ENCODE peak calls at places on chromosomes 11 and 22, in six cellular contexts. W is PC-3, X is RWPE1, S is body of pancreas, L is stomach, N is prostate gland. T is an unnamed sample.

GRCh38 chr22:40238425-40239344 is 61.0 kb downstream of the TNRC6B start:
- DNase-seq in L (peak), S (no peak), W (peak), N (peak), X (peak), T (no peak)

GRCh38 chr11:2135648-2136201 is 3.5 kb downstream of the IGF2 start:
- DNase-seq in N (no peak), S (no peak), W (no peak), L (no peak), X (no peak), T (no peak)

GRCh38 chr22:26259510-26259909 is 90.2 kb downstream of the SEZ6L start:
- DNase-seq in W (peak), N (no peak), X (peak), S (no peak), L (no peak), T (no peak)

GRCh38 chr11:19241260-19242183 is 777 bp upstream of the E2F8 start:
- DNase-seq in S (peak), X (peak), L (no peak), N (no peak), W (peak), T (no peak)

GRCh38 chr11:128765104-128765503 is 71.2 kb downstream of the FLI1 start:
- DNase-seq in X (no peak), W (no peak), S (no peak), L (no peak), N (no peak), T (no peak)

GRCh38 chr22:40714514-40714966 is 35.3 kb downstream of the MCHR1 start:
- DNase-seq in S (peak), X (no peak), L (no peak), W (peak), N (no peak), T (no peak)

GRCh38 chr11:1937616-1938342 is 9.4 kb upstream of the MRPL23 start:
- DNase-seq in N (no peak), X (no peak), W (no peak), L (no peak), S (no peak), T (peak)

GRCh38 chr11:106233191-106233590 is 155.7 kb downstream of the AASDHPPT start:
- DNase-seq in X (no peak), W (no peak), L (no peak), S (no peak), N (no peak), T (no peak)

GRCh38 chr11:40797981-40798380 is 661.5 kb downstream of the LRRC4C start:
- DNase-seq in L (no peak), N (no peak), W (peak), X (peak), S (no peak), T (no peak)

GRCh38 chr22:44242946-44243724 is 62.4 kb downstream of the PARVG start:
- DNase-seq in S (no peak), W (no peak), N (no peak), L (peak), X (no peak), T (no peak)

GRCh38 chr11:78339945-78340344 is 77.7 kb downstream of the GAB2 start:
- DNase-seq in L (no peak), N (no peak), W (no peak), X (no peak), S (no peak), T (no peak)

GRCh38 chr22:48979482-48979881 is 848.2 kb downstream of the BRD1 start:
- DNase-seq in S (no peak), L (no peak), W (no peak), N (no peak), X (no peak), T (no peak)

GRCh38 chr11:40130427-40130826 is 1329.0 kb downstream of the LRRC4C start:
- DNase-seq in N (no peak), L (no peak), X (no peak), S (no peak), W (peak), T (no peak)

GRCh38 chr11:13221722-13222121 is 55.9 kb upstream of the BMAL1 start:
- DNase-seq in L (no peak), S (no peak), N (no peak), W (no peak), X (no peak), T (no peak)

GRCh38 chr22:32804036-32804435 is 2.5 kb downstream of the TIMP3 start:
- DNase-seq in N (no peak), X (no peak), S (no peak), W (no peak), L (no peak), T (no peak)

GRCh38 chr11:131491503-131491902 is 121.1 kb downstream of the NTM start:
- DNase-seq in N (no peak), S (no peak), L (no peak), W (no peak), X (peak), T (no peak)

GRCh38 chr11:104968856-104969776 is 742 bp upstream of the CASP4 start:
- DNase-seq in W (peak), N (peak), X (no peak), L (no peak), S (peak), T (no peak)

GRCh38 chr11:69439651-69440464 is 41.6 kb upstream of the LINC01488 start:
- DNase-seq in L (no peak), S (no peak), X (no peak), N (no peak), W (no peak), T (no peak)

GRCh38 chr11:3127706-3128355 is 37.3 kb downstream of the OSBPL5 start:
- DNase-seq in W (no peak), X (no peak), S (peak), N (no peak), L (no peak), T (no peak)

GRCh38 chr11:93791493-93791892 is 7.4 kb downstream of the MED17 start:
- DNase-seq in L (no peak), W (no peak), S (no peak), X (no peak), N (no peak), T (no peak)

GRCh38 chr22:42169055-42169469 is 38.5 kb upstream of the CYP2D6 start:
- DNase-seq in S (peak), N (peak), W (peak), L (peak), X (no peak), T (peak)

GRCh38 chr11:12110714-12111481 is 508 bp downstream of the MICAL2 start:
- DNase-seq in L (no peak), N (no peak), S (peak), X (no peak), W (peak), T (no peak)

GRCh38 chr11:126334665-126335462 is 20.6 kb upstream of the ST3GAL4 start:
- DNase-seq in S (no peak), L (no peak), W (peak), X (no peak), N (no peak), T (no peak)

GRCh38 chr22:49967333-49968241 is 7.0 kb downstream of the PIM3 start:
- DNase-seq in X (no peak), L (peak), W (no peak), S (peak), N (peak), T (no peak)

GRCh38 chr11:15591112-15591537 is 476.4 kb downstream of the INSC start:
- DNase-seq in S (no peak), N (no peak), W (no peak), L (no peak), X (no peak), T (no peak)

GRCh38 chr11:76269661-76270322 is 63.5 kb upstream of the WNT11 start:
- DNase-seq in N (no peak), X (no peak), L (no peak), S (no peak), W (no peak), T (no peak)

GRCh38 chr11:70026012-70026411 is 52.1 kb upstream of the ANO1 start:
- DNase-seq in N (no peak), L (no peak), S (no peak), X (no peak), W (no peak), T (no peak)

GRCh38 chr11:692824-693414 is 2.1 kb downstream of the DEAF1 start:
- DNase-seq in L (no peak), S (no peak), W (no peak), N (peak), X (no peak), T (no peak)

GRCh38 chr22:42721045-42721434 is 370 bp upstream of the A4GALT start:
- DNase-seq in L (no peak), N (no peak), X (no peak), W (no peak), S (no peak), T (no peak)

GRCh38 chr11:16924826-16925494 is 89.3 kb downstream of the PLEKHA7 start:
- DNase-seq in X (peak), N (peak), L (peak), W (peak), S (peak), T (peak)

GRCh38 chr11:110425751-110426545 is 3.8 kb upstream of the FDX1 start:
- DNase-seq in X (no peak), S (no peak), W (peak), N (no peak), L (no peak), T (no peak)

GRCh38 chr22:31215018-31215535 is 3.0 kb downstream of the LIMK2 start:
- DNase-seq in W (no peak), L (no peak), X (no peak), S (no peak), N (no peak), T (no peak)

GRCh38 chr11:128497057-128497957 is 90.1 kb downstream of the ETS1 start:
- DNase-seq in L (no peak), S (peak), X (peak), N (peak), W (peak), T (no peak)

GRCh38 chr11:95512682-95513081 is 276.9 kb downstream of the FAM76B start:
- DNase-seq in S (peak), L (no peak), X (peak), W (peak), N (peak), T (no peak)

GRCh38 chr22:33756508-33756949 is 163.7 kb downstream of the LARGE1 start:
- DNase-seq in W (no peak), S (no peak), L (no peak), X (no peak), N (no peak), T (no peak)

GRCh38 chr11:135074397-135074998 is 662.5 kb upstream of the B3GAT1 start:
- DNase-seq in N (no peak), L (no peak), S (no peak), W (peak), X (no peak), T (no peak)
- TF ChIP-seq CTCF in N (no peak), L (no peak), S (no peak), W (peak), X (no peak), T (peak)

GRCh38 chr11:74844072-74844471 is 95.4 kb downstream of the RNF169 start:
- DNase-seq in W (no peak), X (no peak), S (no peak), N (no peak), L (no peak), T (no peak)

GRCh38 chr11:74845978-74846517 is 97.4 kb downstream of the RNF169 start:
- DNase-seq in N (no peak), X (no peak), L (no peak), W (no peak), S (no peak), T (no peak)

GRCh38 chr11:74847895-74848294 is 99.2 kb downstream of the RNF169 start:
- DNase-seq in X (no peak), S (no peak), N (no peak), W (no peak), L (no peak), T (no peak)

GRCh38 chr11:74844865-74845264 is 96.2 kb downstream of the RNF169 start:
- DNase-seq in N (no peak), L (no peak), S (no peak), X (no peak), W (no peak), T (no peak)

DNA sequence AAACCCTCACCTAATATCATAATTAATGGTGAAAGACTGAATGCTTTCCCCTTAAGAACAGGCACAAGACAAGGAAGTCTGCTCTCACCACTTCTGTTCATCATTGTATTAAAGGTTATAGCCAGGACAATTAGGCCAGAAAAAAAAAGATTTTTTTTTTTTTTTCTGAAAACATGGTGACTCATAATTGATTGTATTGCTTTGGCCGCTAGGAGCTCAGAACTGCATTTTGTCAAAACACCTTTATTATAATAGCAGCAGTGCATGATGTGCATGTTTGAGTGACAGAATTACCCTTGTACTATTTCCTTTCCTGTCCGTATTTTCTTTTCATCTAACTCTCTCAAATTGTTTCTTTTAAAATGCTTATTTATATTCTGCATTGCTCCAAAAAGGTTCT is 98.1 kb downstream of the RNF169 start:
- DNase-seq in L (no peak), N (no peak), X (peak), W (peak), S (no peak), T (no peak)
- TF ChIP-seq CTCF in L (no peak), N (no peak), X (no peak), W (no peak), S (no peak), T (no peak)

GRCh38 chr11:116731821-116732739 is 40.7 kb downstream of the BUD13 start:
- DNase-seq in W (no peak), L (no peak), S (no peak), N (no peak), X (no peak), T (no peak)
- TF ChIP-seq CTCF in W (no peak), L (no peak), S (no peak), N (no peak), X (no peak), T (no peak)

GRCh38 chr11:65418681-65419459 is 3.7 kb upstream of the NEAT1 start:
- DNase-seq in L (peak), W (peak), S (peak), X (peak), N (peak), T (peak)

GRCh38 chr11:65419460-65419772 is 3.2 kb upstream of the NEAT1 start:
- DNase-seq in X (no peak), L (no peak), N (no peak), W (no peak), S (no peak), T (no peak)

GRCh38 chr11:65420506-65421203 is 1.9 kb upstream of the NEAT1 start:
- DNase-seq in W (no peak), L (peak), S (no peak), X (no peak), N (no peak), T (no peak)

GRCh38 chr11:65421204-65422103 is 1.1 kb upstream of the NEAT1 start:
- DNase-seq in S (peak), X (peak), L (peak), N (peak), W (peak), T (no peak)

GRCh38 chr11:65419773-65420481 is 2.7 kb upstream of the NEAT1 start:
- DNase-seq in L (peak), W (peak), N (peak), X (peak), S (peak), T (no peak)
- TF ChIP-seq CTCF in L (no peak), W (no peak), N (no peak), X (no peak), S (no peak), T (no peak)

DNA sequence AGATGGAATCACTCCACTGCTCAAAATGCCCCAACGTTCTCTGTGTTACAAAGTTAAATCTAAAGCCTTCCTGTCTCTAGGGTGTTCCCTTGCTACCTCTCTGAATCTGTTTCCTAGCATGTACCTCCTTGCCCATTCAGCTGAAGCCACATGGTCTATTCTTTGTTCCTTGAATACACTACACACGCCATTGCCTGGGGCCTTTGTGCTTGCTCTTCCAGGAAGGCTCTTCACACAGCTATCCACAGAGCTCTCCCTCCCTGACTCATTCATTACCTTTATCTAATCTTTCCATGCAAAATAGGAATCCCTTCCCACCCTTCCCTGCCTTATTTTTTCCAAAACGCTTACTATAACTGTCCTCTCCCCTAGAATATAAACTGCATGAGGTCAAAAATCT is 65.0 kb downstream of the UBASH3B start:
- DNase-seq in N (no peak), X (no peak), S (no peak), L (no peak), W (peak), T (no peak)
- TF ChIP-seq CTCF in N (no peak), X (no peak), S (no peak), L (no peak), W (no peak), T (no peak)

DNA sequence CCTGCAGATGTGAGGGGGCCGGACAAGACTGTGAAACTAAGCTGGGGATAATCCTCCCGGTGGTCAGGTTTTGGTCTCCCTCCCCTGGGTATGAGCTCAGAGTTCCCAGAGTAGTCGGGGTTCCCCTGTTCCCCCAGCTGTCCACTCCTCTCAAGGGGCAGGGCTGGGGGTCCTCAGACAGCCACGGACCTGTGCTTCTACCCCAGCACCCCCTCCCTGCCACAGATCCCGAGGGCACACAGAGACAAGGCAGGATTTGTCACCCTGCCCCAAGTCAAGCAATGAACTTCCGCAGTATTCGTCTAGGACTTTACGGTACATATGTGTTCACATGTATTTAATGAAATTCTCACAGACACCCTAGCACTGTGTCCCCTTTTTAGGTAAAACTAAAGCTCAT is 45.2 kb downstream of the APOL1 start:
- DNase-seq in N (no peak), X (no peak), L (no peak), W (no peak), S (no peak), T (no peak)
- TF ChIP-seq CTCF in N (no peak), X (no peak), L (no peak), W (no peak), S (no peak), T (no peak)

T was measured in type B pancreatic cell.